ENCODE peak calls at places on chromosomes 2 and 18, in eight cellular contexts. X is ascending aorta, O is NCI-H460, F is GM23338, B is stomach, Q is cardiac muscle cell, Y is substantia nigra, R is tibial artery. J is an unnamed sample.

GRCh38 chr18:59502222-59502898 is 143.3 kb upstream of the LMAN1 start:
- DNase-seq in Q (peak), Y (no peak), O (no peak), F (peak), R (peak), X (no peak), B (no peak), J (peak)

GRCh38 chr2:140580799-140581198 is 1550.0 kb downstream of the LRP1B start:
- DNase-seq in F (no peak), R (no peak), B (no peak), X (no peak), Y (no peak), O (no peak), Q (peak), J (no peak)

GRCh38 chr2:216075510-216076485 is 5.8 kb downstream of the PECR start:
- DNase-seq in O (no peak), F (no peak), R (no peak), Y (no peak), B (no peak), X (no peak), Q (no peak), J (no peak)

GRCh38 chr2:135948642-135949355 is 36.6 kb downstream of the DARS1 start:
- DNase-seq in Y (no peak), O (peak), Q (peak), R (no peak), F (no peak), X (no peak), B (no peak), J (peak)

GRCh38 chr2:136116111-136116812 is 1.7 kb downstream of the CXCR4 start:
- DNase-seq in F (peak), B (peak), X (peak), Y (peak), O (no peak), R (peak), Q (peak), J (no peak)

GRCh38 chr2:145460151-145460550 is 940.2 kb upstream of the ZEB2 start:
- DNase-seq in X (no peak), F (no peak), B (no peak), Q (peak), O (no peak), Y (no peak), R (no peak), J (no peak)

GRCh38 chr2:12127639-12128038 is 381.2 kb downstream of the LPIN1 start:
- DNase-seq in Y (no peak), O (no peak), B (no peak), Q (no peak), F (no peak), X (no peak), R (no peak), J (no peak)

GRCh38 chr2:1498176-1498575 is 84.9 kb downstream of the TPO start:
- DNase-seq in F (no peak), O (no peak), R (no peak), Y (no peak), X (peak), Q (no peak), B (no peak), J (no peak)

GRCh38 chr2:120396519-120397361 is 50.8 kb downstream of the INHBB start:
- DNase-seq in F (no peak), O (no peak), Y (no peak), B (peak), X (peak), Q (no peak), R (no peak), J (no peak)

GRCh38 chr18:22434973-22435608 is 17.4 kb upstream of the CTAGE1 start:
- DNase-seq in F (no peak), R (no peak), X (no peak), Q (peak), O (no peak), B (no peak), Y (no peak), J (peak)

GRCh38 chr2:241617431-241618154 is 19.4 kb downstream of the THAP4 start:
- DNase-seq in R (no peak), X (no peak), Q (peak), Y (no peak), F (peak), B (no peak), O (no peak), J (no peak)

GRCh38 chr2:79971807-79972206 is 332.7 kb downstream of the LRRTM1 start:
- DNase-seq in Y (no peak), O (no peak), R (no peak), B (no peak), Q (no peak), F (peak), X (no peak), J (no peak)

GRCh38 chr2:54763636-54764291 is 40.3 kb downstream of the EML6 start:
- DNase-seq in B (no peak), O (peak), R (no peak), Q (no peak), X (no peak), Y (peak), F (peak), J (no peak)

GRCh38 chr2:162091325-162092007 is 17.5 kb upstream of the DPP4 start:
- DNase-seq in Q (no peak), R (no peak), Y (no peak), B (no peak), O (no peak), X (no peak), F (peak), J (peak)

GRCh38 chr2:222418734-222419133 is 5.6 kb upstream of the SGPP2 start:
- DNase-seq in O (no peak), Q (no peak), F (no peak), Y (no peak), X (no peak), R (no peak), B (no peak), J (no peak)

GRCh38 chr2:55431982-55432627 is 12.4 kb upstream of the CCDC88A start:
- DNase-seq in B (no peak), Q (peak), F (peak), X (no peak), Y (no peak), R (no peak), O (peak), J (no peak)

GRCh38 chr2:183866666-183867065 is 731.7 kb upstream of the ZNF804A start:
- DNase-seq in R (no peak), X (no peak), F (no peak), O (no peak), B (no peak), Q (no peak), Y (no peak), J (no peak)

GRCh38 chr2:190165491-190165890 is 103.0 kb upstream of the MSTN start:
- DNase-seq in X (no peak), Y (no peak), R (no peak), Q (no peak), F (no peak), B (no peak), O (no peak), J (no peak)

GRCh38 chr18:13540783-13541182 is 185.6 kb downstream of the FAM210A start:
- DNase-seq in Y (no peak), O (no peak), B (no peak), Q (no peak), X (no peak), R (no peak), F (no peak), J (no peak)

GRCh38 chr18:64032312-64032711 is 62.4 kb downstream of the SERPINB8 start:
- DNase-seq in Q (no peak), Y (no peak), O (no peak), X (no peak), R (no peak), B (no peak), F (no peak), J (no peak)

GRCh38 chr2:71466301-71467179 is 13.2 kb downstream of the DYSF start:
- DNase-seq in F (peak), R (no peak), Q (peak), B (no peak), Y (no peak), O (peak), X (peak), J (no peak)

GRCh38 chr2:44705851-44706555 is 235.5 kb upstream of the SIX3 start:
- DNase-seq in F (peak), B (no peak), Q (no peak), Y (no peak), O (no peak), R (no peak), X (no peak), J (no peak)

GRCh38 chr2:112588611-112589045 is 4.2 kb downstream of the CHCHD5 start:
- DNase-seq in Q (peak), O (no peak), R (no peak), Y (no peak), F (no peak), X (no peak), B (no peak), J (no peak)

GRCh38 chr2:146241023-146241422 is 1603.8 kb upstream of the ACVR2A start:
- DNase-seq in F (no peak), X (no peak), Q (no peak), O (no peak), B (no peak), Y (no peak), R (no peak), J (no peak)

GRCh38 chr18:2878656-2879330 is 32.0 kb downstream of the EMILIN2 start:
- DNase-seq in F (no peak), B (no peak), Y (no peak), R (no peak), X (no peak), O (no peak), Q (no peak), J (no peak)

GRCh38 chr2:44392338-44392943 is 30.7 kb downstream of the CAMKMT start:
- DNase-seq in Q (peak), R (peak), B (peak), F (peak), O (peak), Y (peak), X (no peak), J (no peak)

GRCh38 chr2:159612255-159612901 is 4.0 kb downstream of the BAZ2B start:
- DNase-seq in F (peak), Y (no peak), X (no peak), Q (peak), R (no peak), B (no peak), O (peak), J (no peak)

GRCh38 chr18:75209952-75210261 is 690 bp upstream of the TSHZ1 start:
- DNase-seq in Y (no peak), B (no peak), F (no peak), R (no peak), X (no peak), O (peak), Q (no peak), J (no peak)

GRCh38 chr18:58867281-58867961 is 2.7 kb downstream of the ZNF532 start:
- DNase-seq in B (no peak), O (no peak), R (no peak), Y (no peak), F (peak), X (peak), Q (no peak), J (no peak)

GRCh38 chr2:100948965-100949364 is 53.1 kb upstream of the RPL31 start:
- DNase-seq in R (no peak), Y (no peak), F (no peak), Q (no peak), O (no peak), B (peak), X (no peak), J (no peak)

GRCh38 chr2:36369163-36369562 is 13.6 kb downstream of the CRIM1 start:
- DNase-seq in Q (no peak), Y (no peak), X (no peak), O (no peak), B (no peak), R (no peak), F (no peak), J (no peak)

GRCh38 chr2:144712277-144712944 is 192.5 kb upstream of the ZEB2 start:
- DNase-seq in O (no peak), B (no peak), Y (no peak), Q (peak), R (no peak), X (no peak), F (peak), J (no peak)

GRCh38 chr2:143581989-143582719 is 452.9 kb downstream of the ARHGAP15 start:
- DNase-seq in Y (no peak), F (no peak), X (no peak), Q (peak), O (no peak), B (no peak), R (no peak), J (no peak)

GRCh38 chr2:234081970-234082822 is 31.7 kb downstream of the SPP2 start:
- DNase-seq in B (peak), Y (no peak), O (no peak), R (no peak), F (no peak), Q (no peak), X (no peak), J (no peak)

GRCh38 chr2:228474466-228474865 is 293.0 kb upstream of the SPHKAP start:
- DNase-seq in F (no peak), R (no peak), O (no peak), Y (no peak), Q (no peak), X (no peak), B (no peak), J (peak)

GRCh38 chr2:105545731-105546622 is 147.1 kb upstream of the FHL2 start:
- DNase-seq in Y (peak), X (peak), R (peak), Q (peak), O (peak), F (peak), B (peak), J (no peak)

GRCh38 chr18:2672410-2672809 is 16.9 kb downstream of the SMCHD1 start:
- DNase-seq in B (no peak), Q (no peak), Y (no peak), F (no peak), X (no peak), O (no peak), R (no peak), J (no peak)

GRCh38 chr2:69952336-69953115 is 8.9 kb downstream of the ASPRV1 start:
- DNase-seq in B (no peak), Q (no peak), X (peak), F (no peak), R (no peak), Y (no peak), O (no peak), J (no peak)

GRCh38 chr2:238169708-238170251 is 11.0 kb downstream of the ERFE start:
- DNase-seq in O (peak), X (peak), Q (peak), F (no peak), B (no peak), Y (no peak), R (peak), J (peak)

GRCh38 chr2:3108710-3109702 is 268.6 kb downstream of the EIPR1 start:
- DNase-seq in Q (no peak), R (no peak), O (no peak), X (no peak), Y (no peak), B (no peak), F (no peak), J (no peak)